ENCODE peak calls at places on chromosomes 2 and 18, in four cellular contexts. One of them, this sample, is unnamed.

GRCh38 chr2:216006164-216006663 is 7.1 kb downstream of the MREG start:
- DNase-seq in stimulated activated CD4-positive, alpha-beta T cell treated with anti-CD3 and anti-CD28 coated beads, Interleukin-1b, Interleukin-23, amount 100 ng/mL, for 1 hour: no peak
- DNase-seq in skeletal muscle cell: no peak
- DNase-seq in IMR-90: no peak
- DNase-seq in this sample: no peak

GRCh38 chr2:176324862-176325261 is 55.6 kb downstream of the MTX2 start:
- DNase-seq in stimulated activated CD4-positive, alpha-beta T cell treated with anti-CD3 and anti-CD28 coated beads, Interleukin-1b, Interleukin-23, amount 100 ng/mL, for 1 hour: no peak
- DNase-seq in skeletal muscle cell: no peak
- DNase-seq in IMR-90: no peak
- DNase-seq in this sample: peak

GRCh38 chr2:129882476-129882875 is 97.0 kb upstream of the RAB6C start:
- DNase-seq in stimulated activated CD4-positive, alpha-beta T cell treated with anti-CD3 and anti-CD28 coated beads, Interleukin-1b, Interleukin-23, amount 100 ng/mL, for 1 hour: no peak
- DNase-seq in skeletal muscle cell: no peak
- DNase-seq in IMR-90: no peak
- DNase-seq in this sample: no peak

GRCh38 chr2:196086517-196087368 is 18.1 kb upstream of the DNAH7 start:
- DNase-seq in stimulated activated CD4-positive, alpha-beta T cell treated with anti-CD3 and anti-CD28 coated beads, Interleukin-1b, Interleukin-23, amount 100 ng/mL, for 1 hour: no peak
- DNase-seq in skeletal muscle cell: no peak
- DNase-seq in IMR-90: no peak
- DNase-seq in this sample: no peak

GRCh38 chr2:69992310-69993047 is 31.0 kb upstream of the ASPRV1 start:
- DNase-seq in stimulated activated CD4-positive, alpha-beta T cell treated with anti-CD3 and anti-CD28 coated beads, Interleukin-1b, Interleukin-23, amount 100 ng/mL, for 1 hour: no peak
- DNase-seq in skeletal muscle cell: no peak
- DNase-seq in IMR-90: no peak
- DNase-seq in this sample: no peak

GRCh38 chr2:101999122-101999789 is 7.5 kb downstream of the IL1R2 start:
- DNase-seq in stimulated activated CD4-positive, alpha-beta T cell treated with anti-CD3 and anti-CD28 coated beads, Interleukin-1b, Interleukin-23, amount 100 ng/mL, for 1 hour: no peak
- DNase-seq in skeletal muscle cell: no peak
- DNase-seq in IMR-90: peak
- DNase-seq in this sample: peak

GRCh38 chr2:239832995-239833727 is 192.0 kb downstream of the NDUFA10 start:
- DNase-seq in stimulated activated CD4-positive, alpha-beta T cell treated with anti-CD3 and anti-CD28 coated beads, Interleukin-1b, Interleukin-23, amount 100 ng/mL, for 1 hour: no peak
- DNase-seq in skeletal muscle cell: no peak
- DNase-seq in IMR-90: no peak
- DNase-seq in this sample: no peak

GRCh38 chr18:51020536-51020935 is 9.5 kb upstream of the SMAD4 start:
- DNase-seq in stimulated activated CD4-positive, alpha-beta T cell treated with anti-CD3 and anti-CD28 coated beads, Interleukin-1b, Interleukin-23, amount 100 ng/mL, for 1 hour: no peak
- DNase-seq in skeletal muscle cell: no peak
- DNase-seq in IMR-90: no peak
- DNase-seq in this sample: no peak

GRCh38 chr2:178858896-178859628 is 51.8 kb upstream of the TTN start:
- DNase-seq in stimulated activated CD4-positive, alpha-beta T cell treated with anti-CD3 and anti-CD28 coated beads, Interleukin-1b, Interleukin-23, amount 100 ng/mL, for 1 hour: no peak
- DNase-seq in skeletal muscle cell: peak
- DNase-seq in IMR-90: no peak
- DNase-seq in this sample: no peak

GRCh38 chr2:234490239-234491074 is 6.4 kb downstream of the ARL4C start:
- DNase-seq in stimulated activated CD4-positive, alpha-beta T cell treated with anti-CD3 and anti-CD28 coated beads, Interleukin-1b, Interleukin-23, amount 100 ng/mL, for 1 hour: no peak
- DNase-seq in skeletal muscle cell: no peak
- DNase-seq in IMR-90: no peak
- DNase-seq in this sample: no peak

GRCh38 chr2:123644053-123644452 is 381.0 kb upstream of the CNTNAP5 start:
- DNase-seq in stimulated activated CD4-positive, alpha-beta T cell treated with anti-CD3 and anti-CD28 coated beads, Interleukin-1b, Interleukin-23, amount 100 ng/mL, for 1 hour: no peak
- DNase-seq in skeletal muscle cell: no peak
- DNase-seq in IMR-90: no peak
- DNase-seq in this sample: no peak

GRCh38 chr2:1886405-1886992 is 142.2 kb upstream of the PXDN start:
- DNase-seq in stimulated activated CD4-positive, alpha-beta T cell treated with anti-CD3 and anti-CD28 coated beads, Interleukin-1b, Interleukin-23, amount 100 ng/mL, for 1 hour: no peak
- DNase-seq in skeletal muscle cell: peak
- DNase-seq in IMR-90: peak
- DNase-seq in this sample: peak

GRCh38 chr18:46630160-46630559 is 26.9 kb downstream of the LOXHD1 start:
- DNase-seq in stimulated activated CD4-positive, alpha-beta T cell treated with anti-CD3 and anti-CD28 coated beads, Interleukin-1b, Interleukin-23, amount 100 ng/mL, for 1 hour: no peak
- DNase-seq in skeletal muscle cell: no peak
- DNase-seq in IMR-90: peak
- DNase-seq in this sample: no peak

GRCh38 chr2:136021976-136022375 is 36.5 kb upstream of the DARS1 start:
- DNase-seq in stimulated activated CD4-positive, alpha-beta T cell treated with anti-CD3 and anti-CD28 coated beads, Interleukin-1b, Interleukin-23, amount 100 ng/mL, for 1 hour: no peak
- DNase-seq in skeletal muscle cell: no peak
- DNase-seq in IMR-90: no peak
- DNase-seq in this sample: no peak

This sample was measured in HT-29.